ENCODE peak calls at places on chromosomes 5 and 9, in five cellular contexts. One of them, this sample, is unnamed.
A peak's percentile ranks its signal among the peaks of the same experiment; 100 is the strongest.

GRCh38 chr5:59039296-59040006 is 456.6 kb downstream of the RAB3C start:
- DNase-seq in GM12891: peak; percentile 45
- DNase-seq in stomach: peak; percentile 85
- DNase-seq in uterus: peak; percentile 63
- DNase-seq in body of pancreas: peak; percentile 61
- DNase-seq in this sample: peak; percentile 81

GRCh38 chr9:93020785-93021670 is 37.5 kb upstream of the SUSD3 start:
- DNase-seq in body of pancreas: no peak
- DNase-seq in uterus: no peak
- DNase-seq in stomach: no peak
- DNase-seq in GM12891: no peak
- DNase-seq in this sample: no peak

GRCh38 chr5:108168915-108169314 is 213.0 kb downstream of the FBXL17 start:
- DNase-seq in stomach: no peak
- DNase-seq in uterus: no peak
- DNase-seq in GM12891: no peak
- DNase-seq in body of pancreas: no peak
- DNase-seq in this sample: no peak

GRCh38 chr9:123851851-123852250 is 78.1 kb downstream of the DENND1A start:
- DNase-seq in GM12891: no peak
- DNase-seq in uterus: no peak
- DNase-seq in body of pancreas: no peak
- DNase-seq in stomach: no peak
- DNase-seq in this sample: no peak

GRCh38 chr5:161030219-161030618 is 178.2 kb upstream of the ATP10B start:
- DNase-seq in body of pancreas: no peak
- DNase-seq in stomach: no peak
- DNase-seq in GM12891: no peak
- DNase-seq in uterus: no peak
- DNase-seq in this sample: no peak

GRCh38 chr9:111897831-111898144 is 1.2 kb downstream of the UGCG start:
- DNase-seq in stomach: no peak
- DNase-seq in body of pancreas: no peak
- DNase-seq in uterus: no peak
- DNase-seq in GM12891: peak; percentile 25
- DNase-seq in this sample: peak; percentile 48

GRCh38 chr9:35609001-35609819 is 4.1 kb downstream of the TESK1 start:
- DNase-seq in uterus: peak; percentile 16
- DNase-seq in GM12891: no peak
- DNase-seq in body of pancreas: no peak
- DNase-seq in stomach: no peak
- DNase-seq in this sample: no peak

GRCh38 chr9:23887781-23888180 is 61.7 kb upstream of the ELAVL2 start:
- DNase-seq in body of pancreas: no peak
- DNase-seq in stomach: no peak
- DNase-seq in uterus: no peak
- DNase-seq in GM12891: no peak
- DNase-seq in this sample: no peak

GRCh38 chr9:123749580-123750202 is 180.2 kb downstream of the DENND1A start:
- DNase-seq in uterus: no peak
- DNase-seq in GM12891: peak; percentile 25
- DNase-seq in body of pancreas: no peak
- DNase-seq in stomach: no peak
- DNase-seq in this sample: no peak

GRCh38 chr5:61290815-61291214 is 41.2 kb upstream of the ZSWIM6 start:
- DNase-seq in body of pancreas: peak; percentile 82
- DNase-seq in uterus: no peak
- DNase-seq in GM12891: no peak
- DNase-seq in stomach: no peak
- DNase-seq in this sample: peak; percentile 72

GRCh38 chr5:126628102-126628501 is 27.4 kb downstream of the PHAX start:
- DNase-seq in GM12891: no peak
- DNase-seq in body of pancreas: no peak
- DNase-seq in uterus: no peak
- DNase-seq in stomach: no peak
- DNase-seq in this sample: no peak

GRCh38 chr9:126806336-126806735 is 1.5 kb downstream of the ZBTB43 start:
- DNase-seq in stomach: no peak
- DNase-seq in body of pancreas: no peak
- DNase-seq in GM12891: no peak
- DNase-seq in uterus: no peak
- DNase-seq in this sample: no peak

GRCh38 chr9:137784046-137784445 is 93.5 kb upstream of the CACNA1B start:
- DNase-seq in stomach: no peak
- DNase-seq in uterus: no peak
- DNase-seq in body of pancreas: no peak
- DNase-seq in GM12891: no peak
- DNase-seq in this sample: no peak

GRCh38 chr9:38638881-38639576 is 18.6 kb upstream of the ANKRD18A start:
- DNase-seq in uterus: no peak
- DNase-seq in GM12891: no peak
- DNase-seq in body of pancreas: no peak
- DNase-seq in stomach: no peak
- DNase-seq in this sample: no peak

GRCh38 chr9:106075991-106076390 is 381.6 kb downstream of the TMEM38B start:
- DNase-seq in GM12891: no peak
- DNase-seq in body of pancreas: no peak
- DNase-seq in uterus: no peak
- DNase-seq in stomach: no peak
- DNase-seq in this sample: no peak

GRCh38 chr9:33840381-33840780 is 23.4 kb downstream of the UBE2R2 start:
- DNase-seq in uterus: no peak
- DNase-seq in stomach: no peak
- DNase-seq in GM12891: no peak
- DNase-seq in body of pancreas: no peak
- DNase-seq in this sample: no peak

GRCh38 chr5:149442563-149443182 is 63.6 kb upstream of the IL17B start:
- DNase-seq in uterus: peak; percentile 90
- DNase-seq in stomach: peak; percentile 90
- DNase-seq in GM12891: peak; percentile 75
- DNase-seq in body of pancreas: peak; percentile 83
- DNase-seq in this sample: peak; percentile 90

GRCh38 chr5:96936431-96937221 is 746 bp downstream of the LNPEP start:
- DNase-seq in GM12891: no peak
- DNase-seq in uterus: peak; percentile 31
- DNase-seq in stomach: peak; percentile 46
- DNase-seq in body of pancreas: peak; percentile 38
- DNase-seq in this sample: peak; percentile 51

GRCh38 chr5:114185274-114185673 is 176.6 kb upstream of the KCNN2 start:
- DNase-seq in stomach: no peak
- DNase-seq in GM12891: no peak
- DNase-seq in body of pancreas: no peak
- DNase-seq in uterus: no peak
- DNase-seq in this sample: no peak

GRCh38 chr9:2879803-2880202 is 35.9 kb upstream of the PUM3 start:
- DNase-seq in uterus: no peak
- DNase-seq in stomach: no peak
- DNase-seq in GM12891: no peak
- DNase-seq in body of pancreas: no peak
- DNase-seq in this sample: no peak

GRCh38 chr9:113737414-113738271 is 138.5 kb upstream of the ZNF618 start:
- DNase-seq in body of pancreas: peak; percentile 64
- DNase-seq in stomach: peak; percentile 63
- DNase-seq in uterus: peak; percentile 23
- DNase-seq in GM12891: peak; percentile 12
- DNase-seq in this sample: peak; percentile 32

GRCh38 chr9:72396247-72397091 is 31.5 kb upstream of the ZFAND5 start:
- DNase-seq in body of pancreas: peak; percentile 15
- DNase-seq in GM12891: no peak
- DNase-seq in stomach: no peak
- DNase-seq in uterus: no peak
- DNase-seq in this sample: no peak

GRCh38 chr9:130368631-130369103 is 76.1 kb upstream of the ASS1 start:
- DNase-seq in uterus: no peak
- DNase-seq in stomach: no peak
- DNase-seq in GM12891: no peak
- DNase-seq in body of pancreas: no peak
- DNase-seq in this sample: no peak

GRCh38 chr9:127545196-127546124 is 66.6 kb upstream of the STXBP1 start:
- DNase-seq in uterus: no peak
- DNase-seq in stomach: peak; percentile 82
- DNase-seq in body of pancreas: peak; percentile 99
- DNase-seq in GM12891: no peak
- DNase-seq in this sample: peak; percentile 66

GRCh38 chr5:91849069-91849468 is 466.0 kb upstream of the ARRDC3 start:
- DNase-seq in stomach: no peak
- DNase-seq in body of pancreas: no peak
- DNase-seq in uterus: no peak
- DNase-seq in GM12891: no peak
- DNase-seq in this sample: no peak

GRCh38 chr9:88950341-88951141 is 40.7 kb upstream of the S1PR3 start:
- DNase-seq in GM12891: no peak
- DNase-seq in stomach: no peak
- DNase-seq in body of pancreas: no peak
- DNase-seq in uterus: no peak
- DNase-seq in this sample: no peak

GRCh38 chr9:112334319-112334828 is 955 bp upstream of the PTBP3 start:
- DNase-seq in body of pancreas: no peak
- DNase-seq in uterus: no peak
- DNase-seq in stomach: no peak
- DNase-seq in GM12891: no peak
- DNase-seq in this sample: peak; percentile 20

GRCh38 chr5:139561655-139562451 is 714 bp downstream of the UBE2D2 start:
- DNase-seq in stomach: peak; percentile 42
- DNase-seq in GM12891: peak; percentile 41
- DNase-seq in uterus: no peak
- DNase-seq in body of pancreas: peak; percentile 49
- DNase-seq in this sample: no peak
- TF ChIP-seq POLR2A in stomach: no peak
- TF ChIP-seq POLR2A in GM12891: no peak
- TF ChIP-seq POLR2A in uterus: no peak
- TF ChIP-seq POLR2A in body of pancreas: no peak
- TF ChIP-seq POLR2A in this sample: peak; percentile 11

DNA sequence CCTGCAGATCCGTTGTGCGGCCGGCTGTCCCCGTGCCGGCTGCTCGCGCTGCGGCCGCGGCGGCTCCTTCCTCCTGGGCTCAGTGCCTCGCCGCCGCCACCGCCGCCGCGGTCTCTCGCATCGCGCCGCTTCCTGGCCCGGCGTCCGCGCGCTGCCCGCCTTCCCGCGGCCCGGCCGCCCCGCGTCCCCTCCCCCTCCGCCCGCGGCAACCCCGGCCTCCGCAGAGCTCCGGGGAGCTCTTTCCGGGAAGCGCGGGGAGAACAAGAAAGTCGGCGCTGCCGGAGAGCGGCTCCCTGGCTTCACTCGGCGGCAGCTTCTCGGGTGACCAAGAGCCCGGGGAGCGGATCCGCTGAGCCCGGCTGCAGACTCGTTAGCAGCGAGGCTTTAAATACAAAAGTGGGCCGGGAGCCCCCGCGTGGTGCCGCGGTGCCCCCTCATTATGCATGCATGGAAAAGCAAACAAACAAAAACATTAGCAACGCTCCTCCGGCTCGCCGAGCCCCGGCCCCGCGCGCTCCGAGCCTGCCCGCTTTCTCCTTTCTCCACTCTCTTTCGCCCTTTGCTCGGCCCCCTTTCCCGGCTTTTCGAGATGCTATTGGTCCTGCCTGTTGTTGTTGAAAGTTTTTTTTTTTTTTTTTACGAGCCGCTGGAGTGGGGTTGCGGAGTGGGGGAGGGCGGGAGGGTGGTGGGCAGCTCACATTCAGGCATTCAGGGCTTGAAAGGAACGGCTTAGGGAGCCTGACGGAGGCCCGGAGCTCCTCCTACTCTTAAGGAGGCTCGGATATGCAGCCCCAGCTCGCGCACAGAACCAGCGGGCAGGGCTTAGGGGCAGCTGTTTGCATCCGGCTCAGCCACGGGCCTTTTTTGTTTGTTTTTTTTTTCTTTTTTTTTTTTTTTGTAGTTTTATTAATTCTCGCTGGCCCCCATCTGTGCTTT is at the start of gene GAS1:
- DNase-seq in stomach: peak; percentile 82
- DNase-seq in body of pancreas: peak; percentile 91
- DNase-seq in GM12891: peak; percentile 28
- DNase-seq in uterus: peak; percentile 88
- DNase-seq in this sample: peak; percentile 78
- TF ChIP-seq POLR2A in stomach: no peak
- TF ChIP-seq POLR2A in body of pancreas: peak; percentile 83
- TF ChIP-seq POLR2A in GM12891: no peak
- TF ChIP-seq POLR2A in uterus: peak; percentile 69
- TF ChIP-seq POLR2A in this sample: no peak

GRCh38 chr5:17000296-17000939 is 64.3 kb upstream of the MYO10 start:
- DNase-seq in stomach: no peak
- DNase-seq in body of pancreas: no peak
- DNase-seq in GM12891: no peak
- DNase-seq in uterus: no peak
- DNase-seq in this sample: no peak

GRCh38 chr5:17004441-17005086 is 68.5 kb upstream of the MYO10 start:
- DNase-seq in stomach: no peak
- DNase-seq in GM12891: no peak
- DNase-seq in body of pancreas: no peak
- DNase-seq in uterus: no peak
- DNase-seq in this sample: no peak

GRCh38 chr5:17005087-17005828 is 69.2 kb upstream of the MYO10 start:
- DNase-seq in stomach: no peak
- DNase-seq in GM12891: no peak
- DNase-seq in uterus: no peak
- DNase-seq in body of pancreas: no peak
- DNase-seq in this sample: no peak

DNA sequence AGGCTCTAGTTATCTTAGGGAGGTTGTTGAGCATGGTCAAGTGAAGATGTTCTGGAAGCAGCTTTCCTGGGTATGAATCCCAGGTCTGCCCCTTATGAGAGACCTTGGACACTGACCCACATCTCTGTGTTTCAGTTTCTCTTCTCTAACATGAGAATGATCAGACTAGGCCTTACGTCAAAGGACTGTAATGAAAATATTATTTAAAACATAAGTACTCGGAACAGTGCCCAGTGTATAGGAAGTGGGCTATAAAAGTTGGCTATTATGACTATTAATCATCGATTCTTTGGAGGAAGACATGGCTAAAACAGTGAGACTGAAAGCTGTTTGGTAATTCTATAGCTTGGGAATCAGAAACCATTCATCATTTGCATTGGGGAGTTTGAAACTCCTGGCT is 65.3 kb upstream of the MYO10 start:
- DNase-seq in body of pancreas: no peak
- DNase-seq in GM12891: no peak
- DNase-seq in stomach: no peak
- DNase-seq in uterus: no peak
- DNase-seq in this sample: no peak
- TF ChIP-seq POLR2A in body of pancreas: no peak
- TF ChIP-seq POLR2A in GM12891: no peak
- TF ChIP-seq POLR2A in stomach: no peak
- TF ChIP-seq POLR2A in uterus: no peak
- TF ChIP-seq POLR2A in this sample: no peak

DNA sequence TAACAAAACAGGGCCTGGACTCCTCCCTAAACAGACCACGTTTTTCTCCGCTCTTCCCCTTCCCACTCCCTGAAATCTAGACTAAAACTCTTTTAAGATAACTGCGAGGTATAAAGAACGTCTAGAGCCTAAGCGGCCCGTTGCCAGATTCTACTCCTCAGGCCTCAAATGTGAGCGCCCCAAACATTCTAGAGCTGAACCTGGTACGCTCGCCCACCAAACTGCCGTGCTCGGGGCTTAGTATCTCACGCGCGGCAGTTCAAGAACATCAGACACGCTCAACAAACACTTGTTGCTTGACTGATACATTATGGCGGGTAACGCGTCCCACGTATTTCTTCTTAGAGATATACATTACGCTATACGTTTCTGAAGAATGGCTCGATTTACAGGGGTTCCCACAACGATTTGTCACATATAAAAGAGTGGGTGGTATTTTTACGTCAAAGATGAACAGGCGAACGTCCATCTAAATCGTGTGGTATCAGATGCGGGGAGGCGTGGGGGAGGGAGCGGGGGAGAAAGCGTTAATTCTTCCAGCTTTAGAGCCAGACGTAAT is 557 bp upstream of the SMIM27 start:
- DNase-seq in uterus: peak; percentile 26
- DNase-seq in body of pancreas: peak; percentile 20
- DNase-seq in GM12891: no peak
- DNase-seq in stomach: no peak
- DNase-seq in this sample: peak; percentile 47
- TF ChIP-seq POLR2A in uterus: no peak
- TF ChIP-seq POLR2A in body of pancreas: no peak
- TF ChIP-seq POLR2A in GM12891: no peak
- TF ChIP-seq POLR2A in stomach: no peak
- TF ChIP-seq POLR2A in this sample: no peak